ENCODE peak calls at places on chromosomes 2 and 18, in four cellular contexts. A is cardiac muscle cell, S is RKO, J is right atrium auricular region. K is an unnamed sample.

GRCh38 chr2:118969025-118969733 is 27.2 kb downstream of the MARCO start:
- DNase-seq in A (no peak), S (no peak), J (no peak), K (no peak)

GRCh38 chr2:133667085-133667484 is 98.8 kb upstream of the NCKAP5 start:
- DNase-seq in A (peak; percentile 7), S (peak; percentile 26), J (no peak), K (no peak)

GRCh38 chr2:232928564-232929302 is 58.7 kb downstream of the SNORC start:
- DNase-seq in A (no peak), S (no peak), J (no peak), K (no peak)

GRCh38 chr18:23918395-23919032 is 96.0 kb upstream of the TTC39C start:
- DNase-seq in A (peak; percentile 77), S (peak; percentile 55), J (peak; percentile 84), K (no peak)

GRCh38 chr2:227888289-227888688 is 16.9 kb downstream of the DAW1 start:
- DNase-seq in A (no peak), S (no peak), J (peak; percentile 60), K (no peak)

GRCh38 chr2:164495491-164496223 is 125.6 kb downstream of the GRB14 start:
- DNase-seq in A (peak; percentile 79), S (peak; percentile 61), J (no peak), K (peak; percentile 31)

GRCh38 chr2:193929131-193929530 is 1727.9 kb upstream of the SLC39A10 start:
- DNase-seq in A (peak; percentile 3), S (no peak), J (no peak), K (no peak)

GRCh38 chr18:6648581-6648980 is 80.9 kb upstream of the ARHGAP28 start:
- DNase-seq in A (no peak), S (peak; percentile 21), J (no peak), K (no peak)

GRCh38 chr2:217872319-217872718 is 130.5 kb downstream of the TNS1 start:
- DNase-seq in A (no peak), S (no peak), J (no peak), K (no peak)

GRCh38 chr18:35376393-35376741 is 770 bp downstream of the ZNF396 start:
- DNase-seq in A (peak; percentile 2), S (no peak), J (no peak), K (no peak)

GRCh38 chr18:48422947-48423378 is 13.8 kb upstream of the ZBTB7C start:
- DNase-seq in A (no peak), S (no peak), J (no peak), K (no peak)

GRCh38 chr2:195961873-195962272 is 106.8 kb downstream of the DNAH7 start:
- DNase-seq in A (no peak), S (no peak), J (no peak), K (no peak)

GRCh38 chr2:233273120-233273519 is 21.6 kb downstream of the ATG16L1 start:
- DNase-seq in A (no peak), S (no peak), J (no peak), K (no peak)

GRCh38 chr2:219551863-219552381 is 8.1 kb downstream of the TMEM198 start:
- DNase-seq in A (no peak), S (no peak), J (peak; percentile 62), K (no peak)

GRCh38 chr18:79782566-79783308 is 15.0 kb upstream of the KCNG2 start:
- DNase-seq in A (no peak), S (no peak), J (no peak), K (no peak)

GRCh38 chr2:129396980-129397599 is 582.4 kb upstream of the RAB6C start:
- DNase-seq in A (peak; percentile 53), S (peak; percentile 70), J (no peak), K (no peak)

GRCh38 chr2:219284501-219285347 is 5.6 kb downstream of the DNAJB2 start:
- DNase-seq in A (no peak), S (no peak), J (no peak), K (no peak)

GRCh38 chr18:73462092-73462491 is 594.3 kb upstream of the NETO1 start:
- DNase-seq in A (peak; percentile 57), S (no peak), J (no peak), K (peak; percentile 3)

GRCh38 chr2:38190542-38191218 is 114.7 kb upstream of the CYP1B1 start:
- DNase-seq in A (peak; percentile 88), S (no peak), J (no peak), K (peak; percentile 93)

GRCh38 chr2:168997794-168998193 is 33.3 kb downstream of the ABCB11 start:
- DNase-seq in A (no peak), S (no peak), J (no peak), K (no peak)

GRCh38 chr2:46167924-46168323 is 129.3 kb upstream of the EPAS1 start:
- DNase-seq in A (peak; percentile 33), S (no peak), J (no peak), K (no peak)

GRCh38 chr2:238285653-238286082 is 2.7 kb downstream of the PER2 start:
- DNase-seq in A (peak; percentile 95), S (no peak), J (peak; percentile 97), K (peak; percentile 98)

GRCh38 chr18:46332956-46333355 is 228.8 kb downstream of the HAUS1 start:
- DNase-seq in A (no peak), S (no peak), J (no peak), K (no peak)

GRCh38 chr2:36478332-36478738 is 119.6 kb downstream of the FEZ2 start:
- DNase-seq in A (peak; percentile 88), S (peak; percentile 91), J (no peak), K (peak; percentile 88)

GRCh38 chr2:117815946-117816345 is 1.5 kb downstream of the DDX18 start:
- DNase-seq in A (no peak), S (peak; percentile 60), J (no peak), K (no peak)

GRCh38 chr18:67778016-67778415 is 261.5 kb upstream of the DSEL start:
- DNase-seq in A (no peak), S (no peak), J (no peak), K (no peak)

GRCh38 chr2:136248242-136248641 is 130.3 kb upstream of the CXCR4 start:
- DNase-seq in A (peak; percentile 81), S (no peak), J (no peak), K (no peak)

GRCh38 chr2:100983684-100984310 is 18.3 kb upstream of the RPL31 start:
- DNase-seq in A (peak; percentile 44), S (no peak), J (no peak), K (no peak)

GRCh38 chr2:240469747-240470146 is 34.3 kb downstream of the GPC1 start:
- DNase-seq in A (no peak), S (no peak), J (peak; percentile 49), K (no peak)

GRCh38 chr18:60754413-60754812 is 381.8 kb upstream of the MC4R start:
- DNase-seq in A (no peak), S (no peak), J (no peak), K (no peak)

GRCh38 chr2:172102159-172102857 is 392 bp downstream of the DLX2 start:
- DNase-seq in A (no peak), S (no peak), J (no peak), K (no peak)